ENCODE peak calls at places on chromosomes 6 and 20, in nine cellular contexts. One of them, this sample, is unnamed.

GRCh38 chr6:126076992-126077664 is 90.8 kb downstream of the TRMT11 start:
- DNase-seq in GM06990: no peak
- DNase-seq in vagina: no peak
- DNase-seq in tibial nerve: peak; percentile 12
- DNase-seq in hepatocyte: peak; percentile 23
- DNase-seq in neural progenitor cell: no peak
- DNase-seq in cardiac muscle cell: no peak
- DNase-seq in mammary epithelial cell: no peak
- DNase-seq in Peyer's patch: no peak
- DNase-seq in this sample: peak; percentile 3

GRCh38 chr6:168437751-168438150 is 3.2 kb upstream of the SMOC2 start:
- DNase-seq in GM06990: no peak
- DNase-seq in Peyer's patch: no peak
- DNase-seq in vagina: no peak
- DNase-seq in cardiac muscle cell: no peak
- DNase-seq in neural progenitor cell: no peak
- DNase-seq in tibial nerve: no peak
- DNase-seq in mammary epithelial cell: no peak
- DNase-seq in hepatocyte: no peak
- DNase-seq in this sample: no peak

GRCh38 chr6:143196525-143197225 is 136.0 kb downstream of the AIG1 start:
- DNase-seq in hepatocyte: no peak
- DNase-seq in vagina: no peak
- DNase-seq in GM06990: no peak
- DNase-seq in neural progenitor cell: peak; percentile 5
- DNase-seq in tibial nerve: no peak
- DNase-seq in Peyer's patch: no peak
- DNase-seq in cardiac muscle cell: no peak
- DNase-seq in mammary epithelial cell: no peak
- DNase-seq in this sample: no peak

GRCh38 chr6:95364016-95364604 is 213.2 kb upstream of the MANEA start:
- DNase-seq in cardiac muscle cell: peak; percentile 23
- DNase-seq in vagina: no peak
- DNase-seq in GM06990: peak; percentile 1
- DNase-seq in hepatocyte: peak; percentile 28
- DNase-seq in mammary epithelial cell: no peak
- DNase-seq in neural progenitor cell: peak; percentile 60
- DNase-seq in Peyer's patch: no peak
- DNase-seq in tibial nerve: no peak
- DNase-seq in this sample: no peak

GRCh38 chr6:45541934-45542333 is 164.2 kb upstream of the SUPT3H start:
- DNase-seq in hepatocyte: no peak
- DNase-seq in cardiac muscle cell: no peak
- DNase-seq in tibial nerve: no peak
- DNase-seq in vagina: no peak
- DNase-seq in GM06990: no peak
- DNase-seq in neural progenitor cell: no peak
- DNase-seq in mammary epithelial cell: no peak
- DNase-seq in Peyer's patch: no peak
- DNase-seq in this sample: no peak

GRCh38 chr20:43755851-43756250 is 29.0 kb upstream of the GTSF1L start:
- DNase-seq in GM06990: no peak
- DNase-seq in tibial nerve: no peak
- DNase-seq in hepatocyte: no peak
- DNase-seq in neural progenitor cell: no peak
- DNase-seq in cardiac muscle cell: no peak
- DNase-seq in Peyer's patch: no peak
- DNase-seq in vagina: no peak
- DNase-seq in mammary epithelial cell: no peak
- DNase-seq in this sample: peak; percentile 30

GRCh38 chr6:1281746-1282145 is 30.2 kb upstream of the FOXQ1 start:
- DNase-seq in tibial nerve: no peak
- DNase-seq in Peyer's patch: no peak
- DNase-seq in cardiac muscle cell: no peak
- DNase-seq in hepatocyte: no peak
- DNase-seq in mammary epithelial cell: no peak
- DNase-seq in neural progenitor cell: no peak
- DNase-seq in GM06990: no peak
- DNase-seq in vagina: no peak
- DNase-seq in this sample: no peak

GRCh38 chr6:139858444-139858843 is 484.0 kb upstream of the CITED2 start:
- DNase-seq in neural progenitor cell: no peak
- DNase-seq in cardiac muscle cell: no peak
- DNase-seq in Peyer's patch: no peak
- DNase-seq in GM06990: no peak
- DNase-seq in vagina: no peak
- DNase-seq in hepatocyte: no peak
- DNase-seq in mammary epithelial cell: no peak
- DNase-seq in tibial nerve: no peak
- DNase-seq in this sample: no peak

GRCh38 chr6:75243333-75244062 is at the start of gene COX7A2:
- DNase-seq in hepatocyte: peak; percentile 98
- DNase-seq in cardiac muscle cell: peak; percentile 96
- DNase-seq in vagina: peak; percentile 96
- DNase-seq in mammary epithelial cell: peak; percentile 96
- DNase-seq in neural progenitor cell: peak; percentile 96
- DNase-seq in Peyer's patch: peak; percentile 90
- DNase-seq in GM06990: peak; percentile 84
- DNase-seq in tibial nerve: peak; percentile 92
- DNase-seq in this sample: peak; percentile 96

GRCh38 chr20:31549513-31549880 is 35.3 kb downstream of the HM13 start:
- DNase-seq in hepatocyte: peak; percentile 8
- DNase-seq in vagina: no peak
- DNase-seq in mammary epithelial cell: no peak
- DNase-seq in Peyer's patch: no peak
- DNase-seq in tibial nerve: no peak
- DNase-seq in cardiac muscle cell: no peak
- DNase-seq in GM06990: no peak
- DNase-seq in neural progenitor cell: no peak
- DNase-seq in this sample: no peak
- H3K36me3 ChIP-seq in hepatocyte: no peaks in the 10 kb centered on the region
- H3K36me3 ChIP-seq in vagina: peaks cover 36% of the 10 kb centered on the region
- H3K36me3 ChIP-seq in mammary epithelial cell: peaks cover 14% of the 10 kb centered on the region
- H3K36me3 ChIP-seq in Peyer's patch: peaks cover 71% of the 10 kb centered on the region
- H3K36me3 ChIP-seq in tibial nerve: no peaks in the 10 kb centered on the region
- H3K36me3 ChIP-seq in cardiac muscle cell: peaks cover 20% of the 10 kb centered on the region
- H3K36me3 ChIP-seq in GM06990: peaks cover 33% of the 10 kb centered on the region
- H3K36me3 ChIP-seq in neural progenitor cell: no peaks in the 10 kb centered on the region
- H3K36me3 ChIP-seq in this sample: peaks cover 30% of the 10 kb centered on the region

GRCh38 chr6:147222160-147222838 is 18.1 kb downstream of the STXBP5 start:
- DNase-seq in vagina: no peak
- DNase-seq in hepatocyte: peak; percentile 8
- DNase-seq in neural progenitor cell: no peak
- DNase-seq in mammary epithelial cell: no peak
- DNase-seq in GM06990: no peak
- DNase-seq in Peyer's patch: no peak
- DNase-seq in tibial nerve: no peak
- DNase-seq in cardiac muscle cell: peak; percentile 14
- DNase-seq in this sample: no peak
- TF ChIP-seq CTCF in vagina: no peak
- TF ChIP-seq CTCF in hepatocyte: peak; percentile 40
- TF ChIP-seq CTCF in neural progenitor cell: peak; percentile 48
- TF ChIP-seq CTCF in mammary epithelial cell: peak; percentile 49
- TF ChIP-seq CTCF in GM06990: peak; percentile 40
- TF ChIP-seq CTCF in Peyer's patch: peak; percentile 53
- TF ChIP-seq CTCF in tibial nerve: peak; percentile 20
- TF ChIP-seq CTCF in cardiac muscle cell: peak; percentile 47
- TF ChIP-seq CTCF in this sample: peak; percentile 46

GRCh38 chr20:31695849-31696804 is 26.5 kb downstream of the BCL2L1 start:
- DNase-seq in neural progenitor cell: no peak
- DNase-seq in tibial nerve: no peak
- DNase-seq in cardiac muscle cell: no peak
- DNase-seq in hepatocyte: peak; percentile 80
- DNase-seq in mammary epithelial cell: peak; percentile 58
- DNase-seq in vagina: no peak
- DNase-seq in GM06990: no peak
- DNase-seq in Peyer's patch: no peak
- DNase-seq in this sample: peak; percentile 70

GRCh38 chr20:31698803-31699718 is 23.6 kb downstream of the BCL2L1 start:
- DNase-seq in hepatocyte: peak; percentile 90
- DNase-seq in mammary epithelial cell: peak; percentile 98
- DNase-seq in Peyer's patch: peak; percentile 35
- DNase-seq in GM06990: peak; percentile 60
- DNase-seq in neural progenitor cell: no peak
- DNase-seq in vagina: no peak
- DNase-seq in cardiac muscle cell: no peak
- DNase-seq in tibial nerve: peak; percentile 83
- DNase-seq in this sample: peak; percentile 91

GRCh38 chr20:31700747-31701146 is 21.9 kb downstream of the BCL2L1 start:
- DNase-seq in mammary epithelial cell: no peak
- DNase-seq in Peyer's patch: no peak
- DNase-seq in neural progenitor cell: no peak
- DNase-seq in cardiac muscle cell: no peak
- DNase-seq in vagina: no peak
- DNase-seq in GM06990: no peak
- DNase-seq in hepatocyte: no peak
- DNase-seq in tibial nerve: no peak
- DNase-seq in this sample: no peak

GRCh38 chr20:31699801-31700728 is 22.6 kb downstream of the BCL2L1 start:
- DNase-seq in GM06990: no peak
- DNase-seq in cardiac muscle cell: no peak
- DNase-seq in neural progenitor cell: no peak
- DNase-seq in hepatocyte: no peak
- DNase-seq in tibial nerve: no peak
- DNase-seq in Peyer's patch: no peak
- DNase-seq in mammary epithelial cell: no peak
- DNase-seq in vagina: no peak
- DNase-seq in this sample: no peak

GRCh38 chr20:31698243-31698802 is 24.3 kb downstream of the BCL2L1 start:
- DNase-seq in Peyer's patch: no peak
- DNase-seq in hepatocyte: no peak
- DNase-seq in tibial nerve: no peak
- DNase-seq in cardiac muscle cell: no peak
- DNase-seq in GM06990: no peak
- DNase-seq in mammary epithelial cell: no peak
- DNase-seq in vagina: no peak
- DNase-seq in neural progenitor cell: no peak
- DNase-seq in this sample: no peak
- H3K36me3 ChIP-seq in Peyer's patch: peaks cover 10% of the 10 kb centered on the region
- H3K36me3 ChIP-seq in hepatocyte: no peaks in the 10 kb centered on the region
- H3K36me3 ChIP-seq in tibial nerve: no peaks in the 10 kb centered on the region
- H3K36me3 ChIP-seq in cardiac muscle cell: no peaks in the 10 kb centered on the region
- H3K36me3 ChIP-seq in GM06990: peaks cover 2% of the 10 kb centered on the region
- H3K36me3 ChIP-seq in mammary epithelial cell: peaks cover 18% of the 10 kb centered on the region
- H3K36me3 ChIP-seq in vagina: no peaks in the 10 kb centered on the region
- H3K36me3 ChIP-seq in neural progenitor cell: no peaks in the 10 kb centered on the region
- H3K36me3 ChIP-seq in this sample: no peaks in the 10 kb centered on the region

DNA sequence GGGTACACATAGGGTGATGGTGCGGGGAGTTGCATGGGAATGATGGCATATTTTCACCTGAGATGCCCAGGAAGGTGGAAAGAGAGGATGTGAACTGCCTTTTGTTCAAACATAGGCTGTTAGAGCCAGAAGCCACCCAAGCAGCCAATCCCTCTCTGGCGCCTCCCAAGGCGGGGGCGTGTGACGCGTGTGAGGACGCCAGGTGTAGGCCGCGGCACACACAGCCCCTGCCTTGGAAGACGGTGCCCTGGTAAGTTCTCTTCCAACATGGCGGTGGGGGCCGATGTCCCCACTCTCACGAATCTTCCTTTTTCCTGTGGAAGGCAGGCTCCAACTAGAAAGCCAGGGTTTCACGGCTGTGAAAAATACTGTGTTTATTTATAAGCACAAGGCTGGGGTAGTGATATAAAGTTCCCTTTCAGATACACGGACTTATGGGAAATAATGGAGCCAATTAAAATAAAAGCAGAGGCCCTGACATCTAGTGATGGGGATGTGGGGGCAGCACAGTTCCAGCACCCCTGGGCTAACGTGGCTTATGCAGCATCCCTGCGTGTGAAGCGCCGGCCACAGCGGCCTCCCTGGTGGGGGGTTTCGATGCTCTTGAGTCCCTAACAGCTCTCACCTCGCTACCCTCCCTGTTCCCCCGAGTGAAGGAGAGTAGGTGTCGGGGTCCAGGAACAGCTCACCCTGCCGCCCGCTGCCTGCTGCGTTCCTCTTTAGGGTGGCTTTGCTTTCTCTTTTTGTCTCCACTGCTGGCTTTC is 28.3 kb downstream of the CDH4 start:
- DNase-seq in tibial nerve: no peak
- DNase-seq in Peyer's patch: no peak
- DNase-seq in hepatocyte: no peak
- DNase-seq in cardiac muscle cell: no peak
- DNase-seq in neural progenitor cell: no peak
- DNase-seq in vagina: no peak
- DNase-seq in GM06990: no peak
- DNase-seq in mammary epithelial cell: no peak
- DNase-seq in this sample: no peak
- TF ChIP-seq CTCF in tibial nerve: no peak
- TF ChIP-seq CTCF in Peyer's patch: no peak
- TF ChIP-seq CTCF in hepatocyte: no peak
- TF ChIP-seq CTCF in cardiac muscle cell: no peak
- TF ChIP-seq CTCF in neural progenitor cell: no peak
- TF ChIP-seq CTCF in vagina: no peak
- TF ChIP-seq CTCF in GM06990: no peak
- TF ChIP-seq CTCF in mammary epithelial cell: no peak
- TF ChIP-seq CTCF in this sample: no peak

GRCh38 chr20:32404017-32404416 is 45.9 kb downstream of the ASXL1 start:
- DNase-seq in tibial nerve: no peak
- DNase-seq in neural progenitor cell: no peak
- DNase-seq in GM06990: no peak
- DNase-seq in hepatocyte: no peak
- DNase-seq in vagina: no peak
- DNase-seq in cardiac muscle cell: no peak
- DNase-seq in mammary epithelial cell: no peak
- DNase-seq in Peyer's patch: no peak
- DNase-seq in this sample: no peak
- H3K36me3 ChIP-seq in tibial nerve: no peaks in the 10 kb centered on the region
- H3K36me3 ChIP-seq in neural progenitor cell: no peaks in the 10 kb centered on the region
- H3K36me3 ChIP-seq in GM06990: peaks cover 3% of the 10 kb centered on the region
- H3K36me3 ChIP-seq in hepatocyte: no peaks in the 10 kb centered on the region
- H3K36me3 ChIP-seq in vagina: no peaks in the 10 kb centered on the region
- H3K36me3 ChIP-seq in cardiac muscle cell: no peaks in the 10 kb centered on the region
- H3K36me3 ChIP-seq in mammary epithelial cell: peaks cover 4% of the 10 kb centered on the region
- H3K36me3 ChIP-seq in Peyer's patch: no peaks in the 10 kb centered on the region
- H3K36me3 ChIP-seq in this sample: peaks cover 4% of the 10 kb centered on the region

This sample was measured in BJ.